ENCODE peak calls at places on chromosomes 3 and 15, in eight cellular contexts. Y is transverse colon, H is endothelial cell, X is EH, O is IMR-90, M is upper lobe of right lung, G is type B pancreatic cell, C is brain microvascular endothelial cell. S is an unnamed sample.

GRCh38 chr3:141342386-141342785 is 25.9 kb upstream of the ZBTB38 start:
- DNase-seq in G (no peak), X (no peak), C (no peak), O (no peak), M (no peak), H (no peak), Y (no peak), S (no peak)

GRCh38 chr3:9784876-9785443 is 7.3 kb downstream of the TADA3 start:
- DNase-seq in Y (no peak), O (no peak), C (no peak), G (no peak), M (no peak), X (peak), H (no peak), S (no peak)

GRCh38 chr3:48428863-48429415 is 947 bp downstream of the PLXNB1 start:
- DNase-seq in Y (peak), X (peak), M (peak), C (no peak), H (peak), O (peak), G (peak), S (peak)

GRCh38 chr15:37095993-37096877 is 4.1 kb downstream of the MEIS2 start:
- DNase-seq in H (peak), X (peak), Y (no peak), M (no peak), G (no peak), C (no peak), O (no peak), S (peak)

GRCh38 chr3:158789592-158789991 is 12.3 kb upstream of the MFSD1 start:
- DNase-seq in Y (peak), C (peak), M (no peak), O (peak), H (no peak), G (no peak), X (peak), S (peak)

GRCh38 chr3:49277357-49277723 is 308 bp upstream of the C3orf62 start:
- DNase-seq in O (no peak), X (no peak), C (no peak), G (no peak), Y (no peak), M (no peak), H (no peak), S (peak)

GRCh38 chr15:98503970-98504369 is 144.4 kb upstream of the IGF1R start:
- DNase-seq in H (no peak), C (no peak), M (no peak), O (peak), G (no peak), X (peak), Y (no peak), S (peak)

GRCh38 chr3:32685604-32686185 is 707 bp downstream of the CNOT10 start:
- DNase-seq in M (no peak), G (no peak), X (no peak), H (no peak), O (peak), Y (no peak), C (peak), S (peak)

GRCh38 chr3:106092792-106093191 is 224.0 kb upstream of the CBLB start:
- DNase-seq in G (no peak), M (no peak), X (no peak), O (peak), H (no peak), Y (no peak), C (no peak), S (peak)

S was measured in GM23248.